ENCODE peak calls at places on chromosomes 12 and 14, in four cellular contexts. K, Y, S and P are unnamed samples.

GRCh38 chr12:75613981-75614380 is 102.6 kb upstream of the KRR1 start:
- DNase-seq in K (no peak), Y (no peak), S (no peak), P (no peak)

GRCh38 chr12:104054681-104055346 is 4.8 kb upstream of the GLT8D2 start:
- DNase-seq in K (no peak), Y (no peak), S (no peak), P (no peak)

GRCh38 chr14:53193193-53193592 is 40.1 kb upstream of the DDHD1 start:
- DNase-seq in S (no peak), K (no peak), Y (no peak), P (no peak)

GRCh38 chr12:52231305-52232232 is 1.5 kb upstream of the KRT7 start:
- DNase-seq in K (peak; percentile 58), S (no peak), Y (no peak), P (no peak)

GRCh38 chr12:127272864-127273263 is 994.1 kb upstream of the TMEM132C start:
- DNase-seq in Y (no peak), K (no peak), S (no peak), P (no peak)

GRCh38 chr12:1798734-1799067 is 21.7 kb upstream of the LRTM2 start:
- DNase-seq in Y (no peak), K (no peak), S (no peak), P (no peak)

GRCh38 chr12:31896514-31897039 is 62.6 kb upstream of the RESF1 start:
- DNase-seq in S (no peak), K (no peak), Y (peak; percentile 42), P (no peak)

GRCh38 chr12:56413392-56413791 is 35.8 kb downstream of the TIMELESS start:
- DNase-seq in S (no peak), Y (no peak), K (no peak), P (peak; percentile 28)

GRCh38 chr12:43090981-43091380 is 461.0 kb downstream of the ADAMTS20 start:
- DNase-seq in Y (no peak), K (no peak), S (no peak), P (no peak)

GRCh38 chr12:98968896-98969295 is 323.8 kb downstream of the APAF1 start:
- DNase-seq in Y (no peak), K (no peak), S (no peak), P (no peak)

GRCh38 chr12:115507951-115508722 is 769.4 kb downstream of the MED13L start:
- DNase-seq in K (no peak), S (peak; percentile 94), Y (no peak), P (peak; percentile 84)

GRCh38 chr12:104412681-104413080 is 44.1 kb upstream of the CHST11 start:
- DNase-seq in K (no peak), S (no peak), Y (no peak), P (no peak)

GRCh38 chr12:131555197-131555820 is 155.6 kb upstream of the SFSWAP start:
- DNase-seq in S (no peak), Y (no peak), K (no peak), P (no peak)

GRCh38 chr12:26239508-26240328 is 44.3 kb downstream of the SSPN start:
- DNase-seq in K (peak; percentile 63), S (peak; percentile 90), Y (no peak), P (no peak)

GRCh38 chr12:64273527-64274403 is 51.7 kb upstream of the KICS2 start:
- DNase-seq in S (peak; percentile 6), K (peak; percentile 51), Y (no peak), P (peak; percentile 60)

GRCh38 chr12:46177842-46178608 is 90.8 kb downstream of the SLC38A1 start:
- DNase-seq in S (no peak), K (no peak), Y (no peak), P (no peak)

GRCh38 chr12:11130382-11130781 is 4.1 kb downstream of the TAS2R30 start:
- DNase-seq in K (no peak), S (no peak), Y (no peak), P (no peak)

GRCh38 chr12:46303039-46303666 is 34.3 kb upstream of the SLC38A1 start:
- DNase-seq in Y (peak; percentile 73), S (peak; percentile 27), K (peak; percentile 39), P (peak; percentile 48)

GRCh38 chr12:60803147-60803546 is 1207.3 kb downstream of the SLC16A7 start:
- DNase-seq in K (no peak), Y (no peak), S (no peak), P (no peak)

GRCh38 chr12:89470741-89471504 is 53.7 kb downstream of the GALNT4 start:
- DNase-seq in K (peak; percentile 70), Y (peak; percentile 44), S (peak; percentile 58), P (no peak)

GRCh38 chr12:88309546-88309945 is 167.4 kb downstream of the TMTC3 start:
- DNase-seq in Y (no peak), K (no peak), S (no peak), P (no peak)

GRCh38 chr12:100798799-100799198 is 4.2 kb downstream of the ANO4 start:
- DNase-seq in S (no peak), K (no peak), Y (no peak), P (no peak)

GRCh38 chr12:10243803-10244520 is 31.3 kb downstream of the GABARAPL1 start:
- DNase-seq in Y (no peak), K (no peak), S (no peak), P (no peak)

GRCh38 chr12:58648151-58648550 is 272.2 kb downstream of the LRIG3 start:
- DNase-seq in S (no peak), K (no peak), Y (no peak), P (no peak)

GRCh38 chr14:105340821-105341408 is 26.4 kb downstream of the PACS2 start:
- DNase-seq in S (no peak), Y (no peak), K (no peak), P (no peak)

GRCh38 chr14:88631091-88631490 is 68.3 kb downstream of the ZC3H14 start:
- DNase-seq in S (no peak), K (no peak), Y (no peak), P (no peak)

GRCh38 chr12:1093166-1093751 is 102.2 kb downstream of the ERC1 start:
- DNase-seq in K (peak; percentile 75), Y (peak; percentile 12), S (peak; percentile 71), P (no peak)

GRCh38 chr12:685388-685787 is 22.1 kb upstream of the NINJ2 start:
- DNase-seq in Y (no peak), K (peak; percentile 42), S (no peak), P (no peak)

DNA sequence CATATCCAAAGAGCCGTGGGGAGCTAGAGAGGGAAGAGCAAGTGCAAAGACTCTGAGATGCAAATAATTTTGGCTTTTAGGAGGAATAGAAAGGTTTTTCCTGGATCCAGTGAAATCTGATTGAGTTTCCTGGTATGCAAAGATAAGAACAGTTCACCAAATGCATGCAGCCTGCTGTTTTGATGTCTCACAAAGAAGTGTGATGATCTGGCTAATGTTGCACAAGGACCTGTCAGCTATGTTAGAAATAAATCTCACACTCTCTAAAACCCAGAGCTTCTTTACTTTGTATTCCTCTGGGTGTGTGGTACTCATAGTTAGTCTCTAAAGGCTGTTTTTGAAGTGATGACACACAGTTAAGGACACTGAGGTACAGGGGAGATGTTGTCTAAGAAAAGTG is 321.4 kb downstream of the AACS start:
- DNase-seq in Y (no peak), K (no peak), S (no peak), P (no peak)
- TF ChIP-seq CTCF in Y (no peak), K (no peak), S (no peak), P (no peak)

GRCh38 chr12:113274848-113275247 is 53.6 kb downstream of the TPCN1 start:
- DNase-seq in S (no peak), Y (no peak), K (no peak), P (no peak)
- TF ChIP-seq NR3C1 in S (no peak), Y (no peak), K (no peak), P (no peak)

GRCh38 chr12:124720019-124720686 is 143.5 kb downstream of the SCARB1 start:
- DNase-seq in S (no peak), K (peak; percentile 53), Y (no peak), P (no peak)
- TF ChIP-seq CTCF in S (peak; percentile 20), K (peak; percentile 29), Y (peak; percentile 18), P (no peak)

GRCh38 chr12:50317198-50317597 is 33.9 kb upstream of the LIMA1 start:
- DNase-seq in K (peak; percentile 37), S (no peak), Y (no peak), P (no peak)

GRCh38 chr12:50315803-50316202 is 32.5 kb upstream of the LIMA1 start:
- DNase-seq in S (no peak), K (no peak), Y (no peak), P (no peak)

GRCh38 chr12:50309950-50310349 is 26.6 kb upstream of the LIMA1 start:
- DNase-seq in Y (no peak), S (no peak), K (no peak), P (no peak)

GRCh38 chr12:50313256-50313931 is 30.1 kb upstream of the LIMA1 start:
- DNase-seq in K (no peak), S (no peak), Y (no peak), P (no peak)

GRCh38 chr12:50314629-50315312 is 31.5 kb upstream of the LIMA1 start:
- DNase-seq in S (peak; percentile 46), K (peak; percentile 61), Y (peak; percentile 45), P (peak; percentile 16)
- TF ChIP-seq NR3C1 in S (no peak), K (no peak), Y (no peak), P (no peak)

GRCh38 chr14:96790715-96791114 is 6.5 kb upstream of the VRK1 start:
- DNase-seq in S (no peak), K (no peak), Y (no peak), P (no peak)

GRCh38 chr14:96793547-96793946 is 3.6 kb upstream of the VRK1 start:
- DNase-seq in K (no peak), S (no peak), Y (no peak), P (no peak)

GRCh38 chr14:96792003-96792402 is 5.2 kb upstream of the VRK1 start:
- DNase-seq in Y (no peak), S (no peak), K (no peak), P (no peak)

GRCh38 chr14:96790211-96790610 is 7.0 kb upstream of the VRK1 start:
- DNase-seq in S (no peak), K (no peak), Y (no peak), P (no peak)

DNA sequence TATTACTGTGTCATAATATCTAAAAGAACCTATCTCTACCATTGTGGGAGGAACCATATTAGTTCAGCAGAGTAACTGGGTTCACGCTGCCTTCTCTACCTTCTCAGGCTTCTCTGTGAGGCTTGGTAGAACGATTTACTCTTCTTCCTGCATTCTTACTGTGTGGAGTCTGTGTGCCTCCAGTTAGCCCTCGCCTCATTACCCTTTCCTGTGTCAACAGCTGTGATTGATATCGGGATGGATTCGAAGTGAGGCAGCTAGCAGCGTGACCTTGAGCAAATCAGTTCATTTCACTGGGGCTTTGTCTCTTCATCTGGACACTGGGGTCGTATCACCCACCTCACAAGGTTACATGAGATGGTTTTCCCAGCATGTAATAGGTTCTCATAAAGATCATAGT is 4.6 kb upstream of the VRK1 start:
- DNase-seq in K (no peak), S (no peak), Y (no peak), P (no peak)
- TF ChIP-seq CTCF in K (no peak), S (no peak), Y (no peak), P (no peak)